ENCODE peak calls at places on chromosomes 2 and 18, in four cellular contexts. Z is left kidney, U is osteoblast, S is HTR-8/SVneo. V is an unnamed sample.

GRCh38 chr2:241813806-241814570 is 5.0 kb downstream of the NEU4 start:
- DNase-seq in Z (no peak), U (peak; percentile 76), S (no peak), V (no peak)

GRCh38 chr2:123771928-123772632 is 253.0 kb upstream of the CNTNAP5 start:
- DNase-seq in Z (no peak), U (no peak), S (no peak), V (no peak)

GRCh38 chr2:43950383-43951008 is 45.3 kb downstream of the LRPPRC start:
- DNase-seq in Z (peak; percentile 44), U (no peak), S (peak; percentile 15), V (peak; percentile 20)

GRCh38 chr18:8657050-8657820 is 48.0 kb downstream of the RAB12 start:
- DNase-seq in Z (no peak), U (no peak), S (no peak), V (no peak)

GRCh38 chr2:14354231-14354630 is 278.3 kb upstream of the LRATD1 start:
- DNase-seq in Z (no peak), U (no peak), S (no peak), V (no peak)

GRCh38 chr2:32427672-32428622 is 71.1 kb downstream of the BIRC6 start:
- DNase-seq in Z (peak; percentile 67), U (no peak), S (no peak), V (no peak)

GRCh38 chr2:173288561-173288960 is 66.1 kb upstream of the CDCA7 start:
- DNase-seq in Z (no peak), U (peak; percentile 97), S (peak; percentile 47), V (no peak)

GRCh38 chr2:44980786-44981713 is 28.2 kb downstream of the SIX2 start:
- DNase-seq in Z (peak; percentile 55), U (peak; percentile 48), S (no peak), V (no peak)

GRCh38 chr2:130328710-130329109 is 14.0 kb upstream of the IMP4 start:
- DNase-seq in Z (no peak), U (no peak), S (no peak), V (no peak)

GRCh38 chr2:66565291-66565690 is 130.4 kb downstream of the MEIS1 start:
- DNase-seq in Z (no peak), U (no peak), S (no peak), V (no peak)

GRCh38 chr2:150643106-150643730 is 155.8 kb upstream of the RND3 start:
- DNase-seq in Z (peak; percentile 21), U (no peak), S (peak; percentile 12), V (no peak)

GRCh38 chr2:169362346-169363026 is at the start of gene LRP2:
- DNase-seq in Z (peak; percentile 65), U (peak; percentile 71), S (no peak), V (peak; percentile 26)

GRCh38 chr2:27262379-27263286 is at the start of gene SLC30A3:
- DNase-seq in Z (peak; percentile 80), U (peak; percentile 97), S (peak; percentile 89), V (peak; percentile 53)

GRCh38 chr2:160253440-160254296 is 53.6 kb upstream of the ITGB6 start:
- DNase-seq in Z (no peak), U (no peak), S (no peak), V (peak; percentile 34)